ENCODE peak calls at places on chromosomes 2 and 18, in ten cellular contexts. U, O, H, C, R, P, Y, E, X and N are unnamed samples.
A peak's percentile ranks its signal among the peaks of the same experiment; 100 is the strongest.

GRCh38 chr2:19649107-19649506 is 252.7 kb downstream of the TTC32 start:
- DNase-seq in H (no peak), O (no peak), P (no peak), C (peak; percentile 38), E (no peak), X (no peak), Y (no peak), R (no peak), U (no peak), N (no peak)

GRCh38 chr2:18643532-18644462 is 54.4 kb upstream of the NT5C1B start:
- DNase-seq in C (no peak), X (no peak), O (no peak), U (no peak), R (no peak), E (no peak), P (no peak), H (no peak), Y (no peak), N (no peak)

GRCh38 chr2:241677392-241677791 is 9.2 kb downstream of the DTYMK start:
- DNase-seq in Y (no peak), P (no peak), C (no peak), E (no peak), O (no peak), R (no peak), X (no peak), H (no peak), U (no peak), N (no peak)

GRCh38 chr18:55983433-55983832 is 395.4 kb upstream of the TCF4 start:
- DNase-seq in Y (no peak), E (no peak), X (no peak), O (no peak), R (no peak), H (no peak), U (no peak), C (peak; percentile 15), P (no peak), N (no peak)

GRCh38 chr18:37179384-37179783 is 350.5 kb downstream of the KIAA1328 start:
- DNase-seq in X (no peak), H (peak; percentile 81), Y (no peak), U (no peak), O (no peak), E (no peak), R (no peak), P (no peak), C (no peak), N (no peak)

GRCh38 chr2:9206991-9207640 is 504 bp downstream of the ASAP2 start:
- DNase-seq in E (peak; percentile 22), H (peak; percentile 44), C (no peak), O (peak; percentile 4), U (peak; percentile 54), R (peak; percentile 75), X (no peak), P (peak; percentile 29), Y (peak; percentile 43), N (no peak)

GRCh38 chr2:239378021-239378917 is 22.6 kb downstream of the HDAC4 start:
- DNase-seq in R (no peak), E (no peak), C (no peak), H (peak; percentile 5), U (peak; percentile 45), O (no peak), P (no peak), X (peak; percentile 40), Y (no peak), N (no peak)

GRCh38 chr18:45121146-45121545 is 440.5 kb downstream of the SETBP1 start:
- DNase-seq in C (no peak), H (no peak), P (no peak), Y (no peak), U (no peak), O (no peak), R (no peak), X (no peak), E (no peak), N (no peak)

GRCh38 chr2:190891913-190892312 is 11.3 kb downstream of the GLS start:
- DNase-seq in O (no peak), U (no peak), Y (no peak), P (no peak), X (no peak), E (no peak), H (no peak), R (no peak), C (no peak), N (no peak)
- H3K4me1 ChIP-seq in O (peaks cover 43% of the 10 kb centered on the region), U (peaks cover 63% of the 10 kb centered on the region), Y (peaks cover 79% of the 10 kb centered on the region), P (no peaks in the 10 kb centered on the region), X (peaks cover 45% of the 10 kb centered on the region), E (no peaks in the 10 kb centered on the region), H (peaks cover 67% of the 10 kb centered on the region), R (peaks cover 12% of the 10 kb centered on the region), C (peaks cover 2% of the 10 kb centered on the region), N (peaks cover 71% of the 10 kb centered on the region)

GRCh38 chr2:38098351-38099095 is 22.6 kb upstream of the CYP1B1 start:
- DNase-seq in P (no peak), R (no peak), C (no peak), X (no peak), H (no peak), Y (no peak), E (no peak), U (no peak), O (no peak), N (no peak)

GRCh38 chr2:38099096-38099997 is 23.4 kb upstream of the CYP1B1 start:
- DNase-seq in H (no peak), C (no peak), P (no peak), Y (no peak), E (no peak), R (no peak), O (no peak), U (no peak), X (no peak), N (no peak)

GRCh38 chr2:38095655-38095995 is 19.7 kb upstream of the CYP1B1 start:
- DNase-seq in X (no peak), U (no peak), E (no peak), C (no peak), H (no peak), Y (no peak), O (no peak), P (no peak), R (no peak), N (no peak)

GRCh38 chr2:38095996-38096861 is 20.3 kb upstream of the CYP1B1 start:
- DNase-seq in O (peak; percentile 44), Y (peak; percentile 74), E (peak; percentile 80), H (no peak), R (no peak), P (no peak), X (no peak), U (no peak), C (peak; percentile 58), N (no peak)

DNA sequence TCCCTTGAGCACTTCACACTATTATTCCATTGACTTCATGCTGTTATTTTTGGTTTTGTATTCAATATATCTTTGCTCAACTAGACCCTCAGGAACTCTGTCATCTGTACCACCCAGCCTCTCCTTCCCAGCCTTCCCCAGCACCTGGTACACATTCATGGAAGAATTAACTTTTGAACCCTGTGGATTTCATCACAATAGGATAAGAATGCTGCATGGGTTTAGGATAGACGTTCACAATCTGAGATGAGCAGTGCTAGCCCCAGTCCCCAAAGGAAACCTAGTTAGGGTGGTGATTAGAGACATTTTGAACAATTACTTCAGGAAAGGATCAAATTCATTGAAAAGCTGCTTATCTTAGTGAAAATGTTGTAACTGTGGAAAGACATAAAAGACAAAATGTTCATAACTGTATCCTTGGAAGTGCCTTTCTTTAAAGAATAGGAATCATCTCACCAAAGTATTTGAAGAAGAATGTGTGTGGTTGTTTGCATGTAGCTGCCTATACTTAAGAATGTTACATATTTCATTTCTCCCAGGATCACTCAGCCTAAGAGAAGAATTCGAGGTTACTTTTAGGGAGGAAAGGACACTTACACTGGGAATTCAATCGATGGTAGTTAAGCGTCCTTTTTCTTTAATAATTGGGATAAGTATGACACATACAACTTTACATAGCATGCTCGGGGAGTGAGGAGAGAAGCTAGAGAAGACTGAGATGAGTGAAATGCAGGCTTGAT is 21.8 kb upstream of the CYP1B1 start:
- DNase-seq in P (no peak), H (no peak), C (no peak), E (no peak), X (no peak), R (no peak), U (no peak), O (no peak), Y (no peak), N (no peak)
- H3K4me1 ChIP-seq in P (peaks cover 16% of the 10 kb centered on the region), H (no peaks in the 10 kb centered on the region), C (peaks cover 12% of the 10 kb centered on the region), E (peaks cover 7% of the 10 kb centered on the region), X (no peaks in the 10 kb centered on the region), R (peaks cover 45% of the 10 kb centered on the region), U (peaks cover 43% of the 10 kb centered on the region), O (no peaks in the 10 kb centered on the region), Y (peaks cover 76% of the 10 kb centered on the region), N (no peaks in the 10 kb centered on the region)

GRCh38 chr18:48776641-48777025 is 174.1 kb downstream of the SMAD7 start:
- DNase-seq in H (no peak), C (no peak), E (no peak), O (no peak), R (no peak), Y (no peak), P (no peak), X (no peak), U (peak; percentile 25), N (no peak)

GRCh38 chr18:48777737-48778111 is 173.0 kb downstream of the SMAD7 start:
- DNase-seq in Y (no peak), R (no peak), U (peak; percentile 51), O (no peak), C (no peak), P (no peak), H (no peak), E (no peak), X (no peak), N (no peak)

GRCh38 chr18:48776161-48776555 is 174.6 kb downstream of the SMAD7 start:
- DNase-seq in O (no peak), R (no peak), E (no peak), X (no peak), C (no peak), Y (no peak), U (peak; percentile 39), H (no peak), P (no peak), N (no peak)

GRCh38 chr18:48778344-48779011 is 172.3 kb downstream of the SMAD7 start:
- DNase-seq in C (no peak), O (no peak), R (no peak), Y (no peak), E (no peak), H (no peak), X (no peak), U (peak; percentile 35), P (no peak), N (no peak)

DNA sequence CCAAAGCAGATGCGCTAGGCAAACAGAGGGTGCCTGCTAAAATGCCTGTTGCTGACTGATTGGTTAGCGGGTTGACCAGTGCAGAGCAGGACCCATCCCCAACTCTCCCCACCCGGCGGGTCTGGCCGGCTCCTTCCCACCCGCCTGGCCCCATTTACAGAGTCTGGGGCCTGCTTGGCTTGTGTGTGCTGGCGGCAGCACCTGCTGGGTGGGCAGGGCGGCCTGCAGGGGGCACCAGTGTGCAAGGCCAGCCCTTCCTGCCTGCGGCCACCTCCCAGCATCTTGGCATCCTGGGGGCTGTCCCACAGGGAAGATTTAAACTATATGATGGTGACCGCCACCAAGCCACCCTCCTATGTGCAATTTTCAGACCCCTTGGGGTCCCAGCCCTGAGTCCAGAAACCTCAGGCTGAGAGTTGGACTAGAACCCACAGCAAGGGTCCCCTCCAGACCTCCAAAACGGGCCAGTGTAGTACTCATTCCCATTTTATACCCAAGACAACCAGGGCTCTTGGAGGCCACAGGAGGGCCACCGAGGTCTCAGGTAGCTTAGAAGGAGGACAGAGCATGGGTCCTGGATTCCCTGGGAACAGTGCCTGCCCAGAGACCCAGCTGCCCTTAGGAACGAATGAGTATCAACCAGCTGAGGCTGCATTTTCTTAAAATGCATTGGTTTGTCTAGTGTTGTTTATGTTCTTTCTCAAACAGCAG is 173.6 kb downstream of the SMAD7 start:
- DNase-seq in E (peak; percentile 40), X (peak; percentile 78), H (peak; percentile 73), Y (peak; percentile 72), C (peak; percentile 20), U (peak; percentile 77), P (peak; percentile 39), O (peak; percentile 64), R (peak; percentile 86), N (no peak)
- H3K4me1 ChIP-seq in E (peaks cover 5% of the 10 kb centered on the region), X (peaks cover 6% of the 10 kb centered on the region), H (peaks cover 18% of the 10 kb centered on the region), Y (peaks cover 88% of the 10 kb centered on the region), C (peaks cover 39% of the 10 kb centered on the region), U (peaks cover 59% of the 10 kb centered on the region), P (peaks cover 16% of the 10 kb centered on the region), O (peaks cover 5% of the 10 kb centered on the region), R (peaks cover 55% of the 10 kb centered on the region), N (peaks cover 60% of the 10 kb centered on the region)

GRCh38 chr2:66698879-66699278 is 264.0 kb downstream of the MEIS1 start:
- DNase-seq in P (no peak), U (no peak), E (no peak), O (no peak), H (no peak), C (no peak), X (no peak), R (no peak), Y (no peak), N (no peak)
- H3K4me1 ChIP-seq in P (peaks cover 14% of the 10 kb centered on the region), U (no peaks in the 10 kb centered on the region), E (peaks cover 9% of the 10 kb centered on the region), O (no peaks in the 10 kb centered on the region), H (peaks cover 10% of the 10 kb centered on the region), C (peaks cover 3% of the 10 kb centered on the region), X (no peaks in the 10 kb centered on the region), R (no peaks in the 10 kb centered on the region), Y (no peaks in the 10 kb centered on the region), N (no peaks in the 10 kb centered on the region)